ENCODE peak calls at places on chromosomes 11 and 22, in six cellular contexts. C is NB4, Y is lower leg skin, I is GM12891, T is stomach, Z is HCT116. X is an unnamed sample.

GRCh38 chr11:3877252-3878035 is 22.0 kb downstream of the STIM1 start:
- DNase-seq in Y (no peak), I (no peak), T (no peak), C (no peak), Z (no peak), X (no peak)

GRCh38 chr22:22076937-22077703 is 94.5 kb upstream of the TOP3B start:
- DNase-seq in T (no peak), C (peak; percentile 16), I (no peak), Z (no peak), Y (no peak), X (no peak)

GRCh38 chr11:20397281-20397680 is 9.8 kb downstream of the PRMT3 start:
- DNase-seq in T (no peak), C (peak; percentile 69), Z (peak; percentile 36), I (no peak), Y (no peak), X (no peak)

GRCh38 chr11:119509277-119509841 is 86.4 kb upstream of the THY1 start:
- DNase-seq in T (no peak), Y (no peak), I (no peak), Z (no peak), C (peak; percentile 31), X (no peak)

GRCh38 chr22:36462475-36462790 is 19.0 kb downstream of the TXN2 start:
- DNase-seq in I (no peak), Z (no peak), C (no peak), T (no peak), Y (no peak), X (no peak)

GRCh38 chr11:85805387-85805786 is 5.6 kb downstream of the SYTL2 start:
- DNase-seq in I (no peak), Z (no peak), T (no peak), Y (no peak), C (no peak), X (no peak)

GRCh38 chr11:23124249-23124648 is 264.0 kb upstream of the CCDC179 start:
- DNase-seq in Z (no peak), Y (no peak), I (no peak), C (no peak), T (no peak), X (no peak)

GRCh38 chr11:74647404-74647803 is 55.0 kb downstream of the POLD3 start:
- DNase-seq in Z (no peak), I (no peak), C (no peak), T (no peak), Y (no peak), X (no peak)

GRCh38 chr11:57482782-57483569 is 22.6 kb downstream of the RTN4RL2 start:
- DNase-seq in I (peak; percentile 75), Z (no peak), C (peak; percentile 89), T (peak; percentile 44), Y (no peak), X (peak; percentile 61)

GRCh38 chr11:62556872-62557631 is 10.4 kb upstream of the AHNAK start:
- DNase-seq in Z (no peak), C (peak; percentile 86), I (no peak), T (no peak), Y (no peak), X (no peak)

GRCh38 chr11:62560566-62561103 is 13.1 kb downstream of the EEF1G start:
- DNase-seq in T (peak; percentile 91), Z (peak; percentile 92), I (no peak), C (peak; percentile 96), Y (peak; percentile 95), X (peak; percentile 94)

GRCh38 chr11:62556102-62556871 is 9.7 kb upstream of the AHNAK start:
- DNase-seq in I (no peak), C (peak; percentile 100), Y (peak; percentile 95), T (peak; percentile 89), Z (peak; percentile 93), X (peak; percentile 96)

GRCh38 chr11:62559204-62559603 is 12.6 kb upstream of the AHNAK start:
- DNase-seq in I (no peak), Z (no peak), Y (no peak), C (no peak), T (no peak), X (no peak)

DNA sequence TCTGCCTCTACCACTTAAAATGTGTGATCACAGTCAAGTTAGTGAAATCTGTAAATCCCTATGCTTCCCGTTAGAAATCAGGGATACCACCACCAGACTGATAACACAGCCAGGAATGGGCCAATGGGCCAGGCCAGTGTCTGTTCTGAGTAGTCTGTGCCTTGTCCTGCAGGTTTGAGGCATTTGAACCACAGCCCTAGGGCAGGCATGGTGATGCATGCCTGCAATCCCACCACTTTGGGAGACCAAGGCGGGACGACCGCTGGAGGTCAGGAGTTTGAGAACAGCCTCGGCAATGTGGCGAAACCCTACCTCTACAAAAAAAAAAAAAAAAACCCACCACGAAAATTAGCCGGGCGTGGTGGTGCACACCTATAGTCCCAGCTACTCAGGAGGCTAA is 12.1 kb upstream of the AHNAK start:
- DNase-seq in Y (no peak), Z (no peak), T (no peak), C (no peak), I (no peak), X (no peak)
- TF ChIP-seq POLR2A in Y (no peak), Z (no peak), T (no peak), C (peak; percentile 15), I (peak; percentile 34), X (no peak)

GRCh38 chr11:695606-696381 is at the start of gene TMEM80:
- DNase-seq in T (peak; percentile 100), Y (peak; percentile 99), Z (peak; percentile 96), I (peak; percentile 73), C (peak; percentile 98), X (peak; percentile 100)
- TF ChIP-seq POLR2A in T (peak; percentile 5), Y (no peak), Z (peak; percentile 45), I (peak; percentile 57), C (peak; percentile 64), X (peak; percentile 91)

GRCh38 chr11:5689551-5689983 is at the start of gene TRIM22:
- DNase-seq in T (peak; percentile 48), Z (no peak), Y (peak; percentile 35), I (peak; percentile 45), C (peak; percentile 86), X (peak; percentile 33)

GRCh38 chr11:5686426-5686825 is 1.6 kb upstream of the TRIM5 start:
- DNase-seq in C (no peak), I (no peak), Y (no peak), Z (no peak), T (no peak), X (no peak)

GRCh38 chr11:5688482-5688881 is 1.1 kb upstream of the TRIM22 start:
- DNase-seq in C (no peak), I (no peak), Z (no peak), T (no peak), Y (no peak), X (no peak)

GRCh38 chr11:5679811-5680210 is 5.1 kb downstream of the TRIM5 start:
- DNase-seq in T (no peak), Y (no peak), I (no peak), Z (no peak), C (no peak), X (no peak)

GRCh38 chr11:5684627-5685362 is at the start of gene TRIM5:
- DNase-seq in T (peak; percentile 89), Y (peak; percentile 92), C (peak; percentile 85), Z (peak; percentile 92), I (peak; percentile 71), X (peak; percentile 87)
- TF ChIP-seq POLR2A in T (no peak), Y (no peak), C (peak; percentile 36), Z (no peak), I (peak; percentile 70), X (no peak)

DNA sequence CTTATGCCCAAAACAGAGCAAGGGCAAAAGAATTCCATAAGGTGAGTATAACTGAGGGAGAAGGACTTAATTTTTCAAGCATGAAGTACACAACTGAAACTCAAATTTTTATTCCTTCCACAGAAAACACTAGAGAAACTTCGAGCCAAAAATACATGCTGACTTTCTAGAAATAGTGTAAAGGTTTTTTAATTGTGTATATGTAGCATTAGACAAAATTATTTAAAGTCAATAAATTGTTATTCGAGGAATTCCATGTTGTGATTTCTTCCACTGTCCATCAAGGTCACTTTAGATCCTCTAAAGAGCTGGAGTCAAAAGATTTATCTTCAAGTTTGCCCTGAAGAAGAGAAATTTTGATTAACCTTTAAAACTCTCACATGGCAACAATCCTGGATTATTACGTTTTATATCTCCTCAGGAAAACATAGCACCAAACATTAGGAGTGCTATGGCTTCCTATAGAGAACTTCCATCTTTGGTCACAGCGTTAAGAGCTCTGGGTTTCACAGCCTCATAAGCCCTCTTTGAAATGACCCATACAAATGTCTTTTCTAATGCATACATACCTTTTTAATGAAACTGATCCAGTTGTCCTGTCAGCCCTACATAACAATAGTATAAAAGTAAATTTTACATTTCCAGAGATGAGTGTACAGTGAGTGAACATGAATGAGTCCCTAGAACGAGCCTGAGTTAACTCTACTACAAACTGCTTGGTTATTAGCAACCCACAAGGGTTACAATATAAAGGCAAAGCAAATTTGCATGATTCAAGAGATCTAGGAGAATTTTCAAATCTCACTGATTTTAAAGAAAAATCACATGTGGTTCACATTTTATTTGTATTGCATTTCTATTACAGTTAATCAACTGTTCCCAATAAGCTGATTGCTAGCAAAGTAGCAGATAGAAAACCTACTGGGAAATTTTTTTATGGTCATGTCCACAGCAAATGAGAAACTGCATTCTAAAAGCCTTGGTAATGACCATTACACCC is 10.9 kb downstream of the TAF1D start:
- DNase-seq in Y (no peak), T (no peak), Z (no peak), C (no peak), I (no peak), X (no peak)
- TF ChIP-seq POLR2A in Y (no peak), T (no peak), Z (no peak), C (no peak), I (no peak), X (no peak)

DNA sequence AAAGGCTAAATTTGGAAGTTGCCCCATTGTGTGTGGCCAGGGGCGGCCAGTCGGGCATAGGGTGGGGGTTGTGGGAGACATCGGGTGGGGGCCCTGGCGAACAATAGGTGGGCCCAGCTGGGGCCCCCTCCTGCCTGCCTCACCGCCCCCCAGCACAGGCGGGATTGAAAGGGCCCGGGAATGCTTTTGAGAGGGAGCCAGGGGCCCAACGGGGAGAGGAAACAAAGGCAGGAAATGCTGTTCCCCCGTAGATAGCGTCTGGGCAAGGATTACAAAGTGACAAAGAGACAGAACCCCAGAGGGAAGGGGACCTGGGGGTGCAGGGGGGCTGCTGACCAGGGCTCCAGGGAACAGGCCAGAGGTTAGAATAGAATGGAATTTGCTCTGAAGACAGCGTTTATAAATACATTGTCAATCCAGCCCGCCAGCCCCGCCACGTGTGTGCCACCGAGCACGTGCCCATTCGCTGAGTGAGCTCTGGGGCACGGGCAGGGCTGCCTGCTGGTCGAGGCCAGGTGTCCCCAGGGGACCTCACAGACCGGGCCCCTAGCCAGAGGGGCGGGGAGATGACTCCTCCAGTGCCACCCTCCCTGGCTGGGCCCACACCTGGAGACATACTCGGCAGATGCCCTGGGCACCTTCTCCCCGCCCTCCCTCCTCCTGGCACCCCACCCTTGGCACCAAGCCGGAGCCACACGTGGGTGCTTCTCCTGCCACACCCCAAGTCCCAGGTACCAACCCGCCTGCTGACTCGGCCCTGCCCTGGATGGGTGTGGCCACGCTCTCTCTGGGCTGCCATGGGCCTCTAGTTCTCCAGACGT is 9.7 kb downstream of the PDGFB start:
- DNase-seq in Z (no peak), Y (peak; percentile 87), C (no peak), T (peak; percentile 75), I (no peak), X (peak; percentile 67)
- TF ChIP-seq POLR2A in Z (no peak), Y (no peak), C (no peak), T (no peak), I (no peak), X (no peak)

X was measured in thyroid gland.